ENCODE peak calls at places on chromosome 18, in six cellular contexts. J is PC-9, I is right lobe of liver, S is astrocyte, A is endodermal cell, L is MM.1S. B is an unnamed sample. For H3K9me3, the result is how much of the 10 kb centered on the place peaks cover.

GRCh38 chr18:3152294-3152693 is 67.5 kb downstream of the MYOM1 start:
- DNase-seq in J (no peak), I (no peak), S (no peak), A (no peak), L (no peak), B (no peak)

GRCh38 chr18:24497052-24497754 is 36.8 kb downstream of the HRH4 start:
- DNase-seq in J (no peak), I (no peak), S (peak), A (no peak), L (no peak), B (no peak)

GRCh38 chr18:13237641-13238040 is 19.1 kb downstream of the LDLRAD4 start:
- DNase-seq in J (no peak), I (no peak), S (no peak), A (no peak), L (no peak), B (no peak)

GRCh38 chr18:62420151-62420512 is 95.0 kb downstream of the TNFRSF11A start:
- DNase-seq in J (no peak), I (no peak), S (peak), A (no peak), L (no peak), B (no peak)

GRCh38 chr18:2657788-2658458 is 2.4 kb downstream of the SMCHD1 start:
- DNase-seq in J (peak), I (no peak), S (peak), A (no peak), L (peak), B (peak)

GRCh38 chr18:45670281-45670962 is 53.6 kb upstream of the SLC14A1 start:
- DNase-seq in J (no peak), I (no peak), S (peak), A (peak), L (no peak), B (no peak)

GRCh38 chr18:22346342-22346967 is 71.3 kb downstream of the CTAGE1 start:
- DNase-seq in J (peak), I (no peak), S (peak), A (no peak), L (no peak), B (peak)

GRCh38 chr18:61890344-61890743 is 2.5 kb downstream of the RNF152 start:
- DNase-seq in J (no peak), I (no peak), S (no peak), A (no peak), L (no peak), B (no peak)

GRCh38 chr18:73848656-73849055 is 299.0 kb downstream of the FBXO15 start:
- DNase-seq in J (peak), I (no peak), S (peak), A (no peak), L (no peak), B (peak)

GRCh38 chr18:13915973-13916372 is 637 bp upstream of the MC2R start:
- DNase-seq in J (no peak), I (no peak), S (peak), A (no peak), L (no peak), B (no peak)

GRCh38 chr18:35971661-35972196 is 750 bp upstream of the RMP24 start:
- DNase-seq in J (no peak), I (no peak), S (no peak), A (no peak), L (no peak), B (no peak)
- H3K4me3 ChIP-seq in J (peak), I (peak), S (peak), A (peak), L (peak), B (peak)

GRCh38 chr18:72601481-72601880 is 57.3 kb upstream of the CBLN2 start:
- DNase-seq in J (no peak), I (no peak), S (no peak), A (peak), L (no peak), B (no peak)
- H3K9me3 ChIP-seq in J (under half), I (under half), S (under half), A (half or more), L (under half), B (under half)

DNA sequence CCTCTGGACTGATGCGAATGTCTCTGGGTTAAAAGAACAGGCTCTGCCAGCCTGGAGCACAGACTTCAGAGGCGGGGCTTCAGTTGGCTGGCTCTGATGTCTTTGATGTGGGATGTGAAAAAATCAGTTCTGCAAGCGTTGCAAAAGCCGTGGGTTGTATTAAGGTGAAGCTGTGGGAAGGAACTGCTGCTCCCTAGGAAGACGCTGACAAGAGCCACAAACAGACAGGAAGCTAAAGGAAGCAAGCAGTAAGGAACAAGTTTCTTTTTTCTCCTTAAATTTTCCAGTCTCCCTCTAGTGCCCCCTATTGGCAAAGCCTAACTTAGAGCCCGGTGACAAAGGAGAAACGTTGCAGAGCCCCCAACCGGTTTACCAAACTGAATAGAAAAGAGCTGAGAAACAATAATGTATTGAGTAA is 239.0 kb downstream of the CCDC178 start:
- DNase-seq in J (no peak), I (no peak), S (peak), A (peak), L (peak), B (no peak)
- TF ChIP-seq CTCF in J (no peak), I (peak), S (peak), A (peak), L (peak), B (peak)

GRCh38 chr18:58532972-58533371 is 95.9 kb downstream of the ALPK2 start:
- DNase-seq in J (no peak), I (no peak), S (no peak), A (peak), L (no peak), B (no peak)
- H3K4me3 ChIP-seq in J (no peak), I (no peak), S (no peak), A (no peak), L (no peak), B (no peak)

B was measured in AG04450.